ENCODE peak calls at places on chromosomes 6 and 20, in nine cellular contexts. C, H, L, X, Q, M, A, R and N are unnamed samples.

GRCh38 chr6:34743625-34744293 is 13.5 kb upstream of the SNRPC start:
- DNase-seq in X (no peak), Q (no peak), R (no peak), A (no peak), L (no peak), C (no peak), H (no peak), M (no peak), N (no peak)

GRCh38 chr6:163752446-163752845 is 337.9 kb downstream of the QKI start:
- DNase-seq in Q (no peak), M (no peak), L (no peak), H (no peak), R (no peak), X (no peak), C (no peak), A (no peak), N (no peak)

GRCh38 chr20:57392512-57393271 is 1.5 kb downstream of the RBM38 start:
- DNase-seq in X (peak), L (no peak), M (peak), R (no peak), H (peak), C (no peak), Q (no peak), A (peak), N (no peak)

GRCh38 chr20:39263076-39263475 is 300.9 kb downstream of the DHX35 start:
- DNase-seq in R (no peak), Q (peak), H (no peak), L (no peak), M (no peak), X (no peak), C (no peak), A (no peak), N (no peak)

GRCh38 chr6:139944976-139945375 is 570.5 kb upstream of the CITED2 start:
- DNase-seq in X (no peak), Q (no peak), L (no peak), C (no peak), R (no peak), H (no peak), M (no peak), A (no peak), N (no peak)

GRCh38 chr6:56246941-56247653 is at the start of gene COL21A1:
- DNase-seq in L (no peak), R (peak), X (no peak), H (no peak), C (peak), A (peak), M (no peak), Q (peak), N (no peak)

GRCh38 chr20:3224681-3225421 is 14.1 kb downstream of the SLC4A11 start:
- DNase-seq in X (no peak), Q (no peak), L (no peak), A (peak), R (no peak), M (no peak), H (no peak), C (no peak), N (no peak)

GRCh38 chr20:18284805-18285533 is 3.4 kb upstream of the ZNF133 start:
- DNase-seq in L (no peak), A (no peak), Q (peak), M (no peak), X (no peak), C (no peak), R (peak), H (no peak), N (no peak)

GRCh38 chr20:59055302-59055701 is 12.7 kb upstream of the PRELID3B start:
- DNase-seq in L (peak), M (no peak), R (no peak), A (no peak), X (no peak), Q (peak), H (no peak), C (no peak), N (no peak)

GRCh38 chr6:7165002-7165735 is 57.4 kb downstream of the RREB1 start:
- DNase-seq in H (no peak), R (peak), C (no peak), A (peak), Q (no peak), L (no peak), M (no peak), X (no peak), N (no peak)

GRCh38 chr20:5722927-5723326 is 27.3 kb upstream of the SHLD1 start:
- DNase-seq in Q (no peak), R (no peak), L (no peak), C (no peak), H (no peak), M (no peak), A (no peak), X (no peak), N (no peak)

GRCh38 chr20:9912858-9913434 is 74.1 kb upstream of the PAK5 start:
- DNase-seq in H (peak), X (no peak), C (peak), Q (peak), A (peak), L (peak), M (peak), R (peak), N (peak)

GRCh38 chr20:1844723-1845523 is 50.3 kb upstream of the SIRPA start:
- DNase-seq in L (no peak), M (no peak), H (no peak), Q (peak), A (peak), C (no peak), R (no peak), X (no peak), N (peak)

GRCh38 chr6:151403919-151404308 is 12.6 kb upstream of the ZBTB2 start:
- DNase-seq in Q (no peak), C (no peak), L (no peak), X (no peak), R (no peak), A (no peak), M (no peak), H (no peak), N (no peak)

GRCh38 chr6:116351101-116351500 is 19.6 kb upstream of the DSE start:
- DNase-seq in L (no peak), R (no peak), M (no peak), C (no peak), A (no peak), X (no peak), Q (no peak), H (no peak), N (no peak)

GRCh38 chr6:108565893-108566292 is 5.2 kb downstream of the FOXO3 start:
- DNase-seq in Q (peak), L (no peak), A (peak), X (no peak), M (no peak), R (no peak), C (no peak), H (no peak), N (no peak)

GRCh38 chr6:8499540-8499939 is 64.2 kb upstream of the SLC35B3 start:
- DNase-seq in L (peak), R (peak), H (no peak), X (no peak), Q (peak), C (no peak), A (no peak), M (no peak), N (no peak)